ENCODE peak calls at places on chromosomes 5 and 9, in five cellular contexts. F is lower lobe of right lung, Z is tibial nerve, V is heart right ventricle, X is GM23338. B is an unnamed sample.

GRCh38 chr9:4167040-4167671 is 132.7 kb downstream of the GLIS3 start:
- DNase-seq in F (no peak), Z (no peak), V (no peak), X (no peak), B (no peak)

GRCh38 chr5:43425965-43426364 is 13.8 kb upstream of the CCL28 start:
- DNase-seq in F (no peak), Z (no peak), V (no peak), X (no peak), B (no peak)

GRCh38 chr5:131968396-131968954 is 23.0 kb upstream of the MEIKIN start:
- DNase-seq in F (no peak), Z (no peak), V (no peak), X (no peak), B (no peak)

GRCh38 chr9:33452828-33453271 is 5.5 kb upstream of the AQP3 start:
- DNase-seq in F (peak; percentile 84), Z (no peak), V (no peak), X (peak; percentile 94), B (no peak)

GRCh38 chr5:42064821-42065220 is 139.7 kb downstream of the FBXO4 start:
- DNase-seq in F (no peak), Z (no peak), V (no peak), X (no peak), B (no peak)

GRCh38 chr5:1746371-1747078 is 53.1 kb downstream of the MRPL36 start:
- DNase-seq in F (peak; percentile 43), Z (no peak), V (no peak), X (no peak), B (peak; percentile 65)

GRCh38 chr9:8616419-8616818 is 816.8 kb upstream of the DMAC1 start:
- DNase-seq in F (no peak), Z (no peak), V (no peak), X (no peak), B (no peak)

GRCh38 chr5:167057665-167058064 is 1233.8 kb upstream of the WWC1 start:
- DNase-seq in F (no peak), Z (no peak), V (no peak), X (no peak), B (no peak)

GRCh38 chr5:107310181-107310580 is 360.6 kb downstream of the EFNA5 start:
- DNase-seq in F (no peak), Z (no peak), V (no peak), X (no peak), B (no peak)

GRCh38 chr5:79689541-79690466 is at the start of gene CMYA5:
- DNase-seq in F (peak; percentile 55), Z (peak; percentile 12), V (peak; percentile 67), X (peak; percentile 78), B (peak; percentile 69)

GRCh38 chr9:4420351-4420750 is 69.9 kb upstream of the SLC1A1 start:
- DNase-seq in F (no peak), Z (no peak), V (no peak), X (no peak), B (no peak)

GRCh38 chr9:133426011-133426410 is 3.8 kb downstream of the ADAMTS13 start:
- DNase-seq in F (no peak), Z (no peak), V (no peak), X (no peak), B (no peak)

GRCh38 chr9:123080444-123080843 is 47.0 kb downstream of the GPR21 start:
- DNase-seq in F (no peak), Z (no peak), V (no peak), X (no peak), B (no peak)

GRCh38 chr5:151642472-151643140 is 44.1 kb downstream of the SPARC start:
- DNase-seq in F (no peak), Z (no peak), V (peak; percentile 38), X (no peak), B (no peak)

GRCh38 chr9:116101516-116101915 is 52.1 kb upstream of the PAPPA start:
- DNase-seq in F (no peak), Z (no peak), V (no peak), X (no peak), B (no peak)

GRCh38 chr9:16726023-16726422 is 144.4 kb downstream of the BNC2 start:
- DNase-seq in F (no peak), Z (no peak), V (no peak), X (peak; percentile 53), B (no peak)

GRCh38 chr9:107481035-107481434 is 8.5 kb downstream of the KLF4 start:
- DNase-seq in F (no peak), Z (no peak), V (no peak), X (no peak), B (no peak)

GRCh38 chr5:113331201-113331551 is 103.6 kb downstream of the TSSK1B start:
- DNase-seq in F (no peak), Z (no peak), V (no peak), X (no peak), B (no peak)

GRCh38 chr5:135222171-135222681 is 176.8 kb downstream of the MACROH2A1 start:
- DNase-seq in F (no peak), Z (no peak), V (no peak), X (no peak), B (peak; percentile 57)

GRCh38 chr9:136019041-136019680 is 58.0 kb upstream of the UBAC1 start:
- DNase-seq in F (peak; percentile 39), Z (no peak), V (no peak), X (no peak), B (peak; percentile 53)

GRCh38 chr5:178074266-178074952 is 38.9 kb upstream of the N4BP3 start:
- DNase-seq in F (no peak), Z (no peak), V (no peak), X (no peak), B (no peak)

GRCh38 chr5:68225188-68225910 is 9.8 kb downstream of the PIK3R1 start:
- DNase-seq in F (no peak), Z (peak; percentile 82), V (no peak), X (no peak), B (no peak)

GRCh38 chr9:114507726-114508125 is 2.5 kb upstream of the WHRN start:
- DNase-seq in F (no peak), Z (no peak), V (no peak), X (peak; percentile 49), B (no peak)
- TF ChIP-seq CTCF in F (peak; percentile 33), Z (no peak), V (no peak), X (peak; percentile 40), B (peak; percentile 40)

DNA sequence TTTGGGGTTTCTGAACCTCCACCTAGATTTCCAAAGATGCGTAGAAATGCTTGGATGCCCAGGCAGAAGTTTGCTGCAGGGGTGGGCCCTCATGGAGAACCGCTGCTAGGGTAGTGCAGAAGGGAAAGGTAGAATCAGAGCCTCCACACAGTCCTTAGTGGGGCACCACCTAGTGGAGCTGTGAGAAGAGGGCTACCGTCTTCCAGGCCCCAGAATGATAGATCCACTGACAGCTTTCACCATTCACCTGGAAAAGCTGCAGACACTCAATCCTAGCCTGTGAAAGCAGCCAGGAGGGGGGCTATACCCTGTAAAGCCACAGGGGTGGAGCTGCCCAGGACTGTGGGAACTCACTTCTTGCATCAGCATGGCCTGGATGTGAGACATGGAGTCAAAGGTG is 13.3 kb upstream of the HSDL2 start:
- DNase-seq in F (no peak), Z (no peak), V (no peak), X (peak; percentile 67), B (no peak)
- TF ChIP-seq CTCF in F (no peak), Z (no peak), V (peak; percentile 6), X (peak; percentile 50), B (no peak)

GRCh38 chr9:128414461-128414860 is 6.2 kb upstream of the CERCAM start:
- DNase-seq in F (no peak), Z (no peak), V (no peak), X (peak; percentile 49), B (no peak)
- TF ChIP-seq CTCF in F (no peak), Z (no peak), V (no peak), X (peak; percentile 47), B (peak; percentile 54)

DNA sequence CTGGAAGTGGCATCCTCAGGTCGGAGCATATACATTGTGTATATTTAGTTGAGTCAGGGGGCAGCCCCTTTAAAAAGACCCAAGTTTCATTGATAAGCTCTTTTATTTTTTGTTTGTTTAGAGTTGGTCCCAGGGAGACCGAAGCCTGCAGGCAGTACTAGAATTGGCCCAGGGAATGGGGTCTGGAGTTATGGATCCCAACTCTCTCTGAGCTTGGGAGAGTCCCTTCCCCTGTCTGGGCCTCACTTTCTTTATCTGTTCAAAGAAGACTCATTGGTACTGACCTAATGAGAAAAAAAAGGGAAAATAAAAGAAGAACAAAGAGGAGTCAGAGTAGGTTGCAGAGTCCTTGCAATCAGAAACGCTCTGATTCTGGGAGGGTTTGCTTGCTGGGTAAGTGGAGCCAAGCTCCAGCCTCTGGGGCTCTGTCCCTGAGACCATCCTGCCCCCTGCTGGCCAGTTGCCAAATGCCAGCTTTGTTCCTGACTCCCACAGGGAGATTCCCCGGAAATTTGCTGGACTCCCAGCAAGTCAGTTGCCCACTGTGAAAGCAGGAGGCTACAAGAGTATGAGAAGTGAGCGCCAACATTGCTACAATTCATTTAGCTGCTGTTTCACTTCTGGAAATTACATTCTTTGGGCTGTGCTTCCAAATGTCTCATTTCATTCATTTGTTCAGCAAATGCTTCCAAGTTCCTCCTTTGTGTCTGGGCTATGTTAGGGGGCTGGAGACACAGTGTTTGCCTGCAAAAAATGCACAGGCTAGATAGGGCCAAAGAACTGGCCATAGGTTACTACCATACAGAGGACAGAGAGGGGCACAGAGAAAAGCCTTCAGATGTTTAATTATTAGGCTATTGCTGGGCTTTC is 156.2 kb downstream of the MELK start:
- DNase-seq in F (peak; percentile 69), Z (peak; percentile 32), V (peak; percentile 35), X (peak; percentile 96), B (peak; percentile 87)
- TF ChIP-seq CTCF in F (peak; percentile 63), Z (peak; percentile 40), V (peak; percentile 38), X (peak; percentile 98), B (peak; percentile 93)

DNA sequence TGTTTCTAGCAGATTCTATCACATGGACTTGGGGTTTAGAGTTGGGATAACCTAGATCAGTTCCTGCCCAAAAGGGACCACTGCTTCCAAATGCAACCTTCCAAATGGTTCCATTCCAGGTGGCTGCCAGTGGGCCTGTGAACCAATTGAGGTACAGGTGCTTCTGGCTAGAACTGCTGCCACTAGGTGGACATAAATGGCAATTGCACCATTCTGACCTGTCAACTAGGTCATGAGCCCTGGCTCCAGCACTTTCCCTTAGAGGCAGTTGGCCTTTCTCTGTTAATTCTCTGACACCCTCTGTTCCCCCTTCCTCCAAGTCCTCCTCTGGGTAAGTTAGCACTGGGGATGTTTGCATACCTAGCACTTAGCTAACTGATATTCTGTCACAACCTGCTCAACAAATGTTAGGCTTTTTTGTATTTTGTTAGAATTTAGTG is 16.6 kb upstream of the HEMGN start:
- DNase-seq in F (no peak), Z (peak; percentile 8), V (no peak), X (peak; percentile 94), B (no peak)
- TF ChIP-seq CTCF in F (peak; percentile 63), Z (peak; percentile 13), V (peak; percentile 50), X (peak; percentile 62), B (peak; percentile 68)

DNA sequence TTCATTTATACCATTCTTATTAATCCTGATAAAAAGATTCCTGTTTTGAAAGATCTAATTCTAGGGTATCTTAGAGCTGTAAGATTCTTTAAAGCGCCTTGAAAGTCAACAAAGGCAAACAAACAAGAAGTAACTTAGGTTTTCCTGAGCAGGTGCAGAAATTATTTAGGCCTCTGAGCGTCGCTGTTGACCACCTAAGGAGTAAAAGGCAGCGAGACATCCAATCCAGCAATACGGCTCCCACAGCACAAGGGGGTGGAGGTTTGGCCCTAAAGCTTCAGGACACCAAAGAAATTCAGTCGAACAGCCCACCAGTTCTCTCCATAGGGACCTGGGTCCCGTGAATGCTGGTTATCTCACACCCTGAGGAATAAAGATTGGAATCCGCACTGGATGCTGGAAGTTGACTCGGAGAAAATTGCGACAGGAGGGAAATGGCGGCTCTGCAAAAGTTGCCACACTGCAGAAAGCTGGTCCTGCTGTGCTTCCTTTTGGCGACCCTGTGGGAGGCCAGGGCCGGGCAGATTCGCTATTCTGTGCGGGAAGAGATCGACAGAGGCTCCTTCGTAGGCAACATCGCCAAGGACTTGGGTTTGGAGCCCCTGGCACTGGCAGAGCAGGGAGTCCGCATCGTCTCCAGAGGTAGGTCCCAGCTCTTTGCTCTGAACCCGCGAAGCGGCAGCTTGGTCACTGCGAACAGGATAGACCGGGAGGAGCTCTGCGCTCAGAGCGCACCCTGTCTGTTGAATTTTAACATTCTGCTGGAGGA is at the start of gene PCDHGA2:
- DNase-seq in F (no peak), Z (peak; percentile 44), V (no peak), X (peak; percentile 81), B (no peak)
- TF ChIP-seq CTCF in F (peak; percentile 29), Z (peak; percentile 26), V (peak; percentile 62), X (peak; percentile 63), B (peak; percentile 46)